ENCODE peak calls at places on chromosomes 2 and 18, in five cellular contexts. One of them, this sample, is unnamed.
A peak's percentile ranks its signal among the peaks of the same experiment; 100 is the strongest.

GRCh38 chr18:28065031-28065792 is 111.7 kb downstream of the CDH2 start:
- DNase-seq in GM12878: no peak
- DNase-seq in HepG2: peak; percentile 56
- DNase-seq in K562: no peak
- DNase-seq in H1: no peak
- DNase-seq in this sample: peak; percentile 90

GRCh38 chr2:95700554-95700953 is 108.8 kb downstream of the TRIM43 start:
- DNase-seq in HepG2: no peak
- DNase-seq in H1: no peak
- DNase-seq in GM12878: no peak
- DNase-seq in K562: no peak
- DNase-seq in this sample: no peak

GRCh38 chr18:79373736-79374135 is 22.0 kb upstream of the NFATC1 start:
- DNase-seq in HepG2: no peak
- DNase-seq in GM12878: no peak
- DNase-seq in H1: no peak
- DNase-seq in K562: no peak
- DNase-seq in this sample: no peak

GRCh38 chr2:136117909-136118818 is at the start of gene CXCR4:
- DNase-seq in HepG2: no peak
- DNase-seq in GM12878: no peak
- DNase-seq in K562: peak; percentile 80
- DNase-seq in H1: peak; percentile 49
- DNase-seq in this sample: peak; percentile 49

GRCh38 chr2:36356990-36357505 is 1.5 kb downstream of the CRIM1 start:
- DNase-seq in HepG2: peak; percentile 69
- DNase-seq in H1: no peak
- DNase-seq in GM12878: no peak
- DNase-seq in K562: no peak
- DNase-seq in this sample: no peak

GRCh38 chr18:79634186-79634585 is 45.4 kb upstream of the CTDP1 start:
- DNase-seq in H1: no peak
- DNase-seq in K562: no peak
- DNase-seq in GM12878: no peak
- DNase-seq in HepG2: no peak
- DNase-seq in this sample: no peak

GRCh38 chr2:40332096-40332826 is 119.6 kb downstream of the SLC8A1 start:
- DNase-seq in K562: no peak
- DNase-seq in HepG2: no peak
- DNase-seq in GM12878: no peak
- DNase-seq in H1: no peak
- DNase-seq in this sample: peak; percentile 5

GRCh38 chr2:16522031-16522818 is 143.4 kb downstream of the CYRIA start:
- DNase-seq in HepG2: no peak
- DNase-seq in H1: no peak
- DNase-seq in GM12878: no peak
- DNase-seq in K562: no peak
- DNase-seq in this sample: no peak

GRCh38 chr18:78612801-78613200 is 366.8 kb upstream of the SALL3 start:
- DNase-seq in GM12878: no peak
- DNase-seq in K562: no peak
- DNase-seq in H1: no peak
- DNase-seq in HepG2: no peak
- DNase-seq in this sample: no peak

GRCh38 chr18:23585897-23586248 is 433 bp downstream of the NPC1 start:
- DNase-seq in HepG2: no peak
- DNase-seq in K562: no peak
- DNase-seq in GM12878: no peak
- DNase-seq in H1: no peak
- DNase-seq in this sample: no peak

GRCh38 chr2:239287461-239287860 is 113.4 kb downstream of the HDAC4 start:
- DNase-seq in GM12878: no peak
- DNase-seq in H1: no peak
- DNase-seq in K562: no peak
- DNase-seq in HepG2: no peak
- DNase-seq in this sample: no peak

GRCh38 chr18:22324191-22325131 is 93.3 kb downstream of the CTAGE1 start:
- DNase-seq in H1: no peak
- DNase-seq in HepG2: no peak
- DNase-seq in GM12878: no peak
- DNase-seq in K562: no peak
- DNase-seq in this sample: no peak

GRCh38 chr2:61537590-61538178 is 472 bp downstream of the XPO1 start:
- DNase-seq in HepG2: no peak
- DNase-seq in H1: no peak
- DNase-seq in GM12878: no peak
- DNase-seq in K562: no peak
- DNase-seq in this sample: no peak

GRCh38 chr2:200447139-200447855 is 62.6 kb downstream of the KCTD18 start:
- DNase-seq in K562: no peak
- DNase-seq in GM12878: no peak
- DNase-seq in H1: no peak
- DNase-seq in HepG2: no peak
- DNase-seq in this sample: no peak

GRCh38 chr18:49751427-49752094 is 61.8 kb downstream of the ACAA2 start:
- DNase-seq in K562: no peak
- DNase-seq in HepG2: no peak
- DNase-seq in H1: no peak
- DNase-seq in GM12878: no peak
- DNase-seq in this sample: no peak

GRCh38 chr2:150856596-150857281 is 369.3 kb upstream of the RND3 start:
- DNase-seq in HepG2: no peak
- DNase-seq in K562: no peak
- DNase-seq in GM12878: no peak
- DNase-seq in H1: no peak
- DNase-seq in this sample: no peak

GRCh38 chr2:177147093-177147694 is 65.4 kb upstream of the HNRNPA3 start:
- DNase-seq in HepG2: peak; percentile 55
- DNase-seq in GM12878: peak; percentile 40
- DNase-seq in K562: peak; percentile 48
- DNase-seq in H1: no peak
- DNase-seq in this sample: peak; percentile 69

GRCh38 chr2:239882335-239882734 is 142.8 kb downstream of the NDUFA10 start:
- DNase-seq in K562: peak; percentile 14
- DNase-seq in GM12878: no peak
- DNase-seq in H1: peak; percentile 31
- DNase-seq in HepG2: peak; percentile 55
- DNase-seq in this sample: peak; percentile 44

GRCh38 chr2:230775737-230776136 is 63.1 kb downstream of the CAB39 start:
- DNase-seq in H1: no peak
- DNase-seq in GM12878: no peak
- DNase-seq in HepG2: no peak
- DNase-seq in K562: no peak
- DNase-seq in this sample: no peak

GRCh38 chr2:230779141-230779523 is 66.5 kb downstream of the CAB39 start:
- DNase-seq in GM12878: no peak
- DNase-seq in HepG2: no peak
- DNase-seq in K562: no peak
- DNase-seq in H1: no peak
- DNase-seq in this sample: no peak

GRCh38 chr2:230777681-230778080 is 65.0 kb downstream of the CAB39 start:
- DNase-seq in K562: no peak
- DNase-seq in GM12878: no peak
- DNase-seq in H1: no peak
- DNase-seq in HepG2: no peak
- DNase-seq in this sample: no peak

GRCh38 chr2:230779607-230780006 is 67.0 kb downstream of the CAB39 start:
- DNase-seq in GM12878: no peak
- DNase-seq in H1: no peak
- DNase-seq in K562: no peak
- DNase-seq in HepG2: no peak
- DNase-seq in this sample: no peak

GRCh38 chr2:230778350-230779140 is 65.9 kb downstream of the CAB39 start:
- DNase-seq in GM12878: peak; percentile 54
- DNase-seq in H1: no peak
- DNase-seq in K562: no peak
- DNase-seq in HepG2: no peak
- DNase-seq in this sample: no peak
- TF ChIP-seq KDM1A in GM12878: no peak
- TF ChIP-seq KDM1A in H1: no peak
- TF ChIP-seq KDM1A in K562: no peak
- TF ChIP-seq KDM1A in HepG2: no peak
- TF ChIP-seq KDM1A in this sample: no peak

GRCh38 chr2:30230479-30230854 is 867 bp upstream of the LBH start:
- DNase-seq in K562: peak; percentile 59
- DNase-seq in GM12878: no peak
- DNase-seq in HepG2: no peak
- DNase-seq in H1: no peak
- DNase-seq in this sample: no peak
- TF ChIP-seq CTCF in K562: no peak
- TF ChIP-seq CTCF in GM12878: no peak
- TF ChIP-seq CTCF in HepG2: no peak
- TF ChIP-seq CTCF in H1: no peak
- TF ChIP-seq CTCF in this sample: no peak

DNA sequence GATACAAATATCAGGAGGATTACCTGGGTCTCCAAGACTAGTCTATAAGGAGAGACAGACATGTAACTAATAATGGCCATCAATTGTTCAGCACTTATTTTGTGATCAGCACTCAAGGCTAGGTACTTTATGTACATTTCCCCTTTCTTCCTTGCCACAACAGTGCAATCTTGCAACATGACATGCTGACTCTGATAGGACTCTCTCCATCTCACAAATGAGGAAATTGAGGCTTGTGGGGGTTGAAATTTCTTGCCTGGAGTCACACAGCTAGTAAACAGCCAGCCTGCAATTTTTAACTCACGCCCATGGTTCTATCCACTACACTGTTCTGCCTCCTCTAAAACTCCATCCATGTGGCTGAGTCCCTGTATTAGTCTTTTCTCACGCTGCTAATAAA is 302.2 kb downstream of the PLCL1 start:
- DNase-seq in HepG2: no peak
- DNase-seq in H1: no peak
- DNase-seq in K562: no peak
- DNase-seq in GM12878: no peak
- DNase-seq in this sample: no peak
- TF ChIP-seq KDM1A in HepG2: no peak
- TF ChIP-seq KDM1A in H1: no peak
- TF ChIP-seq KDM1A in K562: no peak
- TF ChIP-seq KDM1A in GM12878: no peak
- TF ChIP-seq KDM1A in this sample: no peak

DNA sequence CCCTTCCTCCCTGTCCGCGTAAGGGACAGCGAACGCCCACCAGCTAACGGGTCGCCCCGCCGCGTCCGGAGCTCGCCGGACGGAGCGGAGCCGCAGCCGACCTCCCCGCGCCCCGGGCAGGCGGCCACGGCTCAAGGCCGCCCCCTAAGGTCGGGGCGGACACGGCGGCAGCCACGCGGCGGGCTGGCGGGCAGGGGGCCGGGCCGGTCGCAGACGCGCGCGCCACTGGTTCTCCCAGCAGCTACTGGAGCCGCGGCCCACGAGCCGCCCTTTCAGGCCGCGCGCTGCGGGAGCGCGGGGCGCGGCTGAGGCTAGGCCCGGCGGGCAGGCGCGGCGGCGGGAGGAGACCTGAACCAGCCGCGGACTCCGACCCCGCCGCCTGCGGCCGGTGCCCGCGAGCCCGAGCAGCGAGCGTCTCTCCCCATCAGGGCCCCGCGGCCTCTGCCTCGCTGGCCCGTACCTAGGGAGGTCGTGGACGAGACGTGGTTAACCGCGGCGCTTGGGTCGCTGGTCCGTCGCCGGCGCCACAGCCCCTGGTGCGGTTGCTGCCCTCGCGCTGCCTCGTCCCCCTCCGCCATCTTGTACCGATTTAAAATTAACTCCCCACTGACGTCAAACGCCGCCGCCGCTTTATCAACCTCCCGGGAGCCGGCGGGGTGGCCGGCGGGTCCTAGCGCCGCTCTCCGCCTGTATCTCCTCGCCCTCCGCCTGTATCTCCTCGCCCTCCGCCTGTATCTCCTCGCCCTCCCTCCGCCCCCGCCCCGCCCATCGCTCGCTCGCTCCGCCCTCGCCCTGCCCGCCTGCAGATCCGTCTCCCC is at the start of gene ATL2:
- DNase-seq in HepG2: peak; percentile 91
- DNase-seq in GM12878: peak; percentile 59
- DNase-seq in H1: peak; percentile 91
- DNase-seq in K562: peak; percentile 91
- DNase-seq in this sample: peak; percentile 90
- TF ChIP-seq CTCF in HepG2: peak; percentile 52
- TF ChIP-seq CTCF in GM12878: peak; percentile 59
- TF ChIP-seq CTCF in H1: peak; percentile 76
- TF ChIP-seq CTCF in K562: peak; percentile 43
- TF ChIP-seq CTCF in this sample: peak; percentile 83

This sample was measured in A549.